ENCODE peak calls at places on chromosome 3, in ten cellular contexts. A is colonic mucosa, Y is right lobe of liver, W is transverse colon, J is astrocyte, N is dorsolateral prefrontal cortex, M is body of pancreas, G is uterus, Z is lower lobe of right lung, K is endothelial cell of umbilical vein. D is an unnamed sample.

GRCh38 chr3:60953406-60953805 is 297.8 kb downstream of the FHIT start:
- DNase-seq in Y (no peak), K (peak; percentile 15), W (no peak), A (no peak), Z (no peak), G (no peak), N (no peak), J (peak; percentile 41), M (no peak), D (no peak)

GRCh38 chr3:73041537-73041936 is 19.9 kb upstream of the EBLN2 start:
- DNase-seq in N (no peak), W (no peak), G (no peak), Z (no peak), M (no peak), A (no peak), K (no peak), Y (no peak), J (no peak), D (no peak)

GRCh38 chr3:13040381-13041074 is 32.7 kb downstream of the IQSEC1 start:
- DNase-seq in G (no peak), A (no peak), M (peak; percentile 27), N (no peak), W (peak; percentile 41), J (no peak), Z (peak; percentile 58), K (no peak), Y (no peak), D (no peak)

GRCh38 chr3:38711321-38711720 is 61.8 kb upstream of the SCN5A start:
- DNase-seq in A (no peak), M (no peak), N (no peak), Z (no peak), Y (no peak), J (no peak), K (no peak), G (no peak), W (no peak), D (no peak)

GRCh38 chr3:195094211-195094921 is 176.6 kb downstream of the XXYLT1 start:
- DNase-seq in K (no peak), Y (peak; percentile 19), N (no peak), M (no peak), W (peak; percentile 53), A (no peak), G (no peak), J (no peak), Z (peak; percentile 37), D (no peak)

GRCh38 chr3:8311321-8311720 is 190.3 kb upstream of the LMCD1 start:
- DNase-seq in J (no peak), K (no peak), N (no peak), A (no peak), W (no peak), Z (no peak), Y (no peak), G (no peak), M (no peak), D (no peak)

GRCh38 chr3:108067768-108068167 is 23.1 kb downstream of the CD47 start:
- DNase-seq in M (no peak), W (no peak), A (no peak), G (no peak), K (no peak), Y (no peak), N (no peak), Z (no peak), J (peak; percentile 37), D (no peak)

GRCh38 chr3:69282191-69282590 is 103.7 kb downstream of the FRMD4B start:
- DNase-seq in J (no peak), K (peak; percentile 34), Y (no peak), W (no peak), G (no peak), A (no peak), Z (no peak), M (peak; percentile 15), N (no peak), D (peak; percentile 35)

DNA sequence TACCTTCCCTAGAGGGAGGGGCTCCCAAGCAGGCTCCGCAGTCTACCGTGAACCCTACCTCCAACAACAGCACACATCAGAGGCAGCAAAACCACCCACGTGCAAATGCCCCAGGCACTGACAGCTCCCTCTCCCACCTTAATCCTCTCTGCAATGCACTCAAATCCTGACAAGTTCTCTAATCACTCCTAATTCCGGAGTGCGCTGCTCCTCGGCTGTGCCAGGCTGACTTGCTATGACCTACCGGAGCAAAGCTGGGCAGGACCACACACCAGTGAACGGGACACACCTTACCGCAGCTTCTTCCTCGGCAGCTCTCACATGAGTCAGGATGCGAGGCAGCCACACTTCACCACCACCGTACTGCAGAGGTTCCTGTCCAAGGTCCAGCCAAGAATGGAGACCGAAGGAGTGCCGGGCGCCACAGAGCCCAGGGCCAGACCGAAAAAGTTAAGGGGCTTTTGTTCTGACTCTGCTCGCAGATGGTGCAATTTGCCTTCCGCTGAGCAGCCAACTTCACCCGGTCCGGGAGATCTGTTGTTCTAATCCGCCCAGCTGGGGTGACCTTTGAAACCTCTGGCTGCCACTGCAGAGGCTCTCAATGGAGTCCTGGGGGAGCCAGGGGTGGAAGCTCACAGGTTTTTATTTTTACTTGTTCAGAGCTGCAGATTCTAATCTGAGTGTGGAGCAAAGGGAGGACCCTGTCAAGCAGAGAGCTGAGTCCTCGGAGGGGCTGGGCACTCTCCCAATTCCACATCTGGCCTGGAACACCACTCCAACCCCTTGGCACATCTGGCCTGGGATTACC is 84.4 kb downstream of the MYLK start:
- DNase-seq in J (peak; percentile 81), K (no peak), M (no peak), W (peak; percentile 67), Y (peak; percentile 68), Z (no peak), G (peak; percentile 39), N (no peak), A (peak; percentile 73), D (no peak)
- H3K4me3 ChIP-seq in J (no peak overlapping the region), K (no peak overlapping the region), M (no peak overlapping the region), W (peak overlapping the region; percentile 5), Y (peak overlapping the region; percentile 25), Z (peak overlapping the region; percentile 44), G (no peak overlapping the region), N (peak overlapping the region; percentile 28), A (peak overlapping the region; percentile 9), D (no peak overlapping the region)

DNA sequence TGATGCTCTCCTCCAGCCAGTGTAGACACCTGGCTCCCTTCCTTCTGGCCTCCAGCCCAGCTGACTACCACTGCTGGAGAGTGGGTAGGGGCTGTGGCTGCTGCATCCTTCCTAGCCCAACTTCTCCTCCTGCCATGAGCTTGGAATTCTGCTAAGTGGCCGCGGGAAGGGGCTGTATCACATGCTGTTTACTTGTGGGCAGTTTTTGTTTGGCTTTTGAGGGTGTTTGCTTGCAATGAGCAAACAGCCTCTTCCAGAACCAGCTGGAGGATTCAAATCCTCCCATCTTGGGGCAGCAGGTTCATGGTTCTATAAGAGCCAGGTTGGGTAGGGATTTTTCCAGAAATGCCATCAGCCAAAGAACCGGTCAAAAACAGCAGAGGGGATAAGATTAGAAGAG is 9.0 kb downstream of the GASK1A start:
- DNase-seq in Z (no peak), A (no peak), M (no peak), K (no peak), W (no peak), J (no peak), N (no peak), Y (peak; percentile 32), G (no peak), D (no peak)
- H3K27ac ChIP-seq in Z (no peak overlapping the region), A (no peak overlapping the region), M (no peak overlapping the region), K (no peak overlapping the region), W (no peak overlapping the region), J (no peak overlapping the region), N (peak overlapping the region; percentile 28), Y (no peak overlapping the region), G (no peak overlapping the region), D (no peak overlapping the region)

GRCh38 chr3:155083313-155083905 is 3.3 kb downstream of the MME start:
- DNase-seq in M (no peak), Z (no peak), A (no peak), Y (no peak), G (no peak), N (no peak), J (no peak), W (no peak), K (no peak), D (no peak)
- H3K4me3 ChIP-seq in M (no peak overlapping the region), Z (no peak overlapping the region), A (no peak overlapping the region), Y (no peak overlapping the region), G (no peak overlapping the region), N (no peak overlapping the region), J (no peak overlapping the region), W (no peak overlapping the region), K (no peak overlapping the region), D (no peak overlapping the region)

GRCh38 chr3:176202652-176203051 is 994.6 kb downstream of the TBL1XR1 start:
- DNase-seq in Z (no peak), J (no peak), N (no peak), M (no peak), K (no peak), W (no peak), G (no peak), A (no peak), Y (no peak), D (no peak)
- H3K27ac ChIP-seq in Z (no peak overlapping the region), J (no peak overlapping the region), N (no peak overlapping the region), M (no peak overlapping the region), K (no peak overlapping the region), W (no peak overlapping the region), G (no peak overlapping the region), A (no peak overlapping the region), Y (no peak overlapping the region), D (no peak overlapping the region)

DNA sequence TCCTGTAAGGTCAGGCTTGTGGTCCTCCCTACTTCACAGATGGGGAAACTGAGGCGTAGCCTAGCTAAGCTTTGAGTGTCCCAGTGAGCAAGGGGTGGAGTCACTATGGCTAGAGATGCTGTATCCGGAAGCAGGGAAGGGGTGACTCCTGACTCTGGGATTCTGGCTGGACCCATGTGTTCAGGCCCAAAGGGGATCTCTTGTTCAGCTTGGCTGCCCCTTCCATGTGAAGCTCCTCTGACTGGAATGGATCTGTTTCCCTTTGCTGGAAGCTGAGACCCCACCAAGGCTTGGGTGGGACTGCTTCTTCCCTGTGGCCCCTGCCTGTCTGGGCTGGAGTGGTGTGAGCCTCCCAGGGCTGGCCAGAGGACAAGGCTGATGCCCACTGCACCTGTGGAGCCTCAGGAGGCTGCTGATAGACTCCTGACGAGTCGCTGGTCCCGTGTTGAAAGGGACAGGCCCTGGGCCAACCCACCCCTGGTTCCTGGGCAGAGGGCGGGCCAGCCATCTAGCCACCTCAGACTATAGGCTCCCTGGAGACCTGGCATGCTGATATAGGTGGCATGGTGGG is 1.0 kb downstream of the MAPKAPK3 start:
- DNase-seq in G (no peak), W (no peak), Y (peak; percentile 32), K (no peak), A (no peak), M (no peak), Z (no peak), J (no peak), N (no peak), D (no peak)
- H3K4me3 ChIP-seq in G (peak overlapping the region; percentile 62), W (peak overlapping the region; percentile 88), Y (peak overlapping the region; percentile 95), K (no peak overlapping the region), A (peak overlapping the region; percentile 88), M (peak overlapping the region; percentile 90), Z (peak overlapping the region; percentile 85), J (peak overlapping the region; percentile 66), N (peak overlapping the region; percentile 94), D (no peak overlapping the region)